ENCODE peak calls at places on chromosomes 12 and 14, in seven cellular contexts. T is lower lobe of right lung, C is ascending aorta, D is thoracic aorta, B is mucosa of descending colon, K is endodermal cell, M is heart right ventricle. A is an unnamed sample.
A peak's percentile ranks its signal among the peaks of the same experiment; 100 is the strongest.

GRCh38 chr12:107327783-107328182 is 234.4 kb upstream of the CRY1 start:
- DNase-seq in T (no peak), C (no peak), D (no peak), B (no peak), K (no peak), M (no peak), A (no peak)

GRCh38 chr12:75944097-75944904 is 87.3 kb downstream of the PHLDA1 start:
- DNase-seq in T (no peak), C (no peak), D (no peak), B (no peak), K (peak; percentile 71), M (no peak), A (peak; percentile 53)

GRCh38 chr12:95037906-95038305 is 34.4 kb upstream of the NDUFA12 start:
- DNase-seq in T (no peak), C (no peak), D (no peak), B (no peak), K (no peak), M (no peak), A (no peak)

GRCh38 chr14:104309657-104310369 is 171.4 kb downstream of the KIF26A start:
- DNase-seq in T (no peak), C (no peak), D (no peak), B (no peak), K (no peak), M (no peak), A (no peak)

GRCh38 chr12:81378601-81379000 is 300.7 kb downstream of the ACSS3 start:
- DNase-seq in T (no peak), C (no peak), D (no peak), B (no peak), K (no peak), M (no peak), A (no peak)

GRCh38 chr12:59452746-59453145 is 143.1 kb upstream of the SLC16A7 start:
- DNase-seq in T (no peak), C (no peak), D (no peak), B (no peak), K (no peak), M (no peak), A (no peak)

GRCh38 chr14:93301821-93302447 is 30.9 kb downstream of the BTBD7 start:
- DNase-seq in T (no peak), C (no peak), D (no peak), B (no peak), K (peak; percentile 65), M (no peak), A (no peak)

GRCh38 chr12:21183721-21184275 is 52.8 kb downstream of the SLCO1B1 start:
- DNase-seq in T (no peak), C (no peak), D (no peak), B (no peak), K (no peak), M (no peak), A (no peak)

GRCh38 chr12:47349770-47350408 is 270.1 kb upstream of the AMIGO2 start:
- DNase-seq in T (no peak), C (no peak), D (no peak), B (no peak), K (no peak), M (no peak), A (no peak)

GRCh38 chr12:86148071-86148470 is 108.1 kb downstream of the MGAT4C start:
- DNase-seq in T (no peak), C (no peak), D (no peak), B (no peak), K (no peak), M (no peak), A (no peak)

GRCh38 chr12:64256166-64256800 is 34.2 kb upstream of the KICS2 start:
- DNase-seq in T (no peak), C (no peak), D (no peak), B (peak; percentile 55), K (no peak), M (no peak), A (peak; percentile 64)

GRCh38 chr14:61150851-61151250 is 130.3 kb downstream of the TMEM30B start:
- DNase-seq in T (no peak), C (no peak), D (no peak), B (no peak), K (no peak), M (no peak), A (no peak)

GRCh38 chr12:102883204-102883799 is 33.7 kb downstream of the PAH start:
- DNase-seq in T (peak; percentile 52), C (no peak), D (no peak), B (peak; percentile 69), K (peak; percentile 93), M (peak; percentile 36), A (peak; percentile 62)
- TF ChIP-seq CTCF in T (peak; percentile 79), C (peak; percentile 60), D (peak; percentile 57), B (peak; percentile 51), K (peak; percentile 95), M (peak; percentile 75), A (peak; percentile 75)

GRCh38 chr12:30754750-30755394 is at the start of gene CAPRIN2:
- DNase-seq in T (peak; percentile 98), C (peak; percentile 98), D (peak; percentile 83), B (peak; percentile 98), K (peak; percentile 100), M (peak; percentile 98), A (peak; percentile 98)
- TF ChIP-seq CTCF in T (peak; percentile 42), C (peak; percentile 49), D (no peak), B (peak; percentile 59), K (peak; percentile 71), M (peak; percentile 37), A (peak; percentile 69)

GRCh38 chr12:14655284-14655683 is 41.1 kb downstream of the GUCY2C start:
- DNase-seq in T (no peak), C (no peak), D (no peak), B (no peak), K (peak; percentile 53), M (no peak), A (no peak)
- TF ChIP-seq CTCF in T (no peak), C (no peak), D (no peak), B (no peak), K (peak; percentile 65), M (no peak), A (no peak)

GRCh38 chr12:65811968-65812700 is 12.1 kb upstream of the HMGA2 start:
- DNase-seq in T (no peak), C (no peak), D (no peak), B (no peak), K (no peak), M (no peak), A (no peak)

GRCh38 chr12:65813983-65814382 is 10.3 kb upstream of the HMGA2 start:
- DNase-seq in T (no peak), C (no peak), D (no peak), B (no peak), K (no peak), M (no peak), A (no peak)

GRCh38 chr12:65808580-65808979 is 15.7 kb upstream of the HMGA2 start:
- DNase-seq in T (no peak), C (no peak), D (no peak), B (no peak), K (no peak), M (no peak), A (no peak)

GRCh38 chr12:65810036-65810435 is 14.2 kb upstream of the HMGA2 start:
- DNase-seq in T (no peak), C (no peak), D (no peak), B (no peak), K (no peak), M (no peak), A (no peak)
- TF ChIP-seq CTCF in T (no peak), C (no peak), D (no peak), B (no peak), K (no peak), M (no peak), A (no peak)

GRCh38 chr12:83361486-83361885 is 674.8 kb downstream of the TMTC2 start:
- DNase-seq in T (no peak), C (no peak), D (no peak), B (no peak), K (no peak), M (no peak), A (no peak)
- TF ChIP-seq CTCF in T (no peak), C (no peak), D (no peak), B (no peak), K (no peak), M (no peak), A (no peak)

GRCh38 chr12:57628280-57629191 is 4.5 kb downstream of the B4GALNT1 start:
- DNase-seq in T (no peak), C (no peak), D (no peak), B (no peak), K (peak; percentile 57), M (no peak), A (no peak)

GRCh38 chr12:57625261-57626032 is 7.6 kb downstream of the B4GALNT1 start:
- DNase-seq in T (no peak), C (no peak), D (no peak), B (no peak), K (peak; percentile 42), M (no peak), A (no peak)

GRCh38 chr12:57626929-57627445 is 6.0 kb downstream of the B4GALNT1 start:
- DNase-seq in T (no peak), C (no peak), D (no peak), B (no peak), K (no peak), M (no peak), A (no peak)

GRCh38 chr12:57626111-57626928 is 6.7 kb downstream of the B4GALNT1 start:
- DNase-seq in T (no peak), C (no peak), D (no peak), B (no peak), K (peak; percentile 46), M (no peak), A (no peak)

GRCh38 chr12:57627504-57628279 is 5.3 kb downstream of the B4GALNT1 start:
- DNase-seq in T (no peak), C (no peak), D (no peak), B (no peak), K (peak; percentile 81), M (no peak), A (no peak)
- TF ChIP-seq CTCF in T (no peak), C (no peak), D (no peak), B (no peak), K (peak; percentile 51), M (no peak), A (no peak)